ENCODE peak calls at places on chromosomes 16 and 17, in nine cellular contexts. One of them, this sample, is unnamed. For H3K27me3, the result is how much of the 10 kb centered on the place peaks cover.

GRCh38 chr17:48374650-48375230 is 55.3 kb downstream of the SKAP1 start:
- DNase-seq in heart left ventricle: no peak
- DNase-seq in CD8-positive, alpha-beta T cell: no peak
- DNase-seq in tibial artery: no peak
- DNase-seq in right lobe of liver: no peak
- DNase-seq in CD4-positive, alpha-beta memory T cell: peak
- DNase-seq in CD4-positive, CD25-positive, alpha-beta regulatory T cell: peak
- DNase-seq in left ventricle myocardium inferior: no peak
- DNase-seq in neural progenitor cell: peak
- DNase-seq in this sample: no peak

GRCh38 chr17:83068641-83069570 is 10.5 kb upstream of the METRNL start:
- DNase-seq in heart left ventricle: peak
- DNase-seq in CD8-positive, alpha-beta T cell: no peak
- DNase-seq in tibial artery: peak
- DNase-seq in right lobe of liver: peak
- DNase-seq in CD4-positive, alpha-beta memory T cell: no peak
- DNase-seq in CD4-positive, CD25-positive, alpha-beta regulatory T cell: no peak
- DNase-seq in left ventricle myocardium inferior: no peak
- DNase-seq in neural progenitor cell: no peak
- DNase-seq in this sample: no peak

GRCh38 chr16:50461400-50461760 is 86.8 kb upstream of the NKD1 start:
- DNase-seq in heart left ventricle: no peak
- DNase-seq in CD8-positive, alpha-beta T cell: no peak
- DNase-seq in tibial artery: no peak
- DNase-seq in right lobe of liver: no peak
- DNase-seq in CD4-positive, alpha-beta memory T cell: no peak
- DNase-seq in CD4-positive, CD25-positive, alpha-beta regulatory T cell: no peak
- DNase-seq in left ventricle myocardium inferior: no peak
- DNase-seq in neural progenitor cell: no peak
- DNase-seq in this sample: no peak

GRCh38 chr16:53768167-53768566 is 64.2 kb downstream of the FTO start:
- DNase-seq in heart left ventricle: no peak
- DNase-seq in CD8-positive, alpha-beta T cell: no peak
- DNase-seq in tibial artery: no peak
- DNase-seq in right lobe of liver: no peak
- DNase-seq in CD4-positive, alpha-beta memory T cell: no peak
- DNase-seq in CD4-positive, CD25-positive, alpha-beta regulatory T cell: no peak
- DNase-seq in left ventricle myocardium inferior: no peak
- DNase-seq in neural progenitor cell: no peak
- DNase-seq in this sample: no peak

GRCh38 chr17:66114609-66115008 is 77.3 kb downstream of the CEP112 start:
- DNase-seq in heart left ventricle: no peak
- DNase-seq in CD8-positive, alpha-beta T cell: no peak
- DNase-seq in tibial artery: no peak
- DNase-seq in right lobe of liver: no peak
- DNase-seq in CD4-positive, alpha-beta memory T cell: no peak
- DNase-seq in CD4-positive, CD25-positive, alpha-beta regulatory T cell: no peak
- DNase-seq in left ventricle myocardium inferior: no peak
- DNase-seq in neural progenitor cell: no peak
- DNase-seq in this sample: no peak

GRCh38 chr16:75288181-75288580 is 36.8 kb upstream of the BCAR1 start:
- DNase-seq in heart left ventricle: no peak
- DNase-seq in CD8-positive, alpha-beta T cell: no peak
- DNase-seq in tibial artery: no peak
- DNase-seq in right lobe of liver: no peak
- DNase-seq in CD4-positive, alpha-beta memory T cell: no peak
- DNase-seq in CD4-positive, CD25-positive, alpha-beta regulatory T cell: no peak
- DNase-seq in left ventricle myocardium inferior: no peak
- DNase-seq in neural progenitor cell: no peak
- DNase-seq in this sample: no peak

GRCh38 chr17:60229189-60229802 is 79.5 kb downstream of the CA4 start:
- DNase-seq in heart left ventricle: no peak
- DNase-seq in CD8-positive, alpha-beta T cell: no peak
- DNase-seq in tibial artery: no peak
- DNase-seq in right lobe of liver: no peak
- DNase-seq in CD4-positive, alpha-beta memory T cell: no peak
- DNase-seq in CD4-positive, CD25-positive, alpha-beta regulatory T cell: no peak
- DNase-seq in left ventricle myocardium inferior: no peak
- DNase-seq in neural progenitor cell: no peak
- DNase-seq in this sample: no peak

GRCh38 chr17:18993876-18994275 is 10.7 kb downstream of the FAM83G start:
- DNase-seq in heart left ventricle: no peak
- DNase-seq in CD8-positive, alpha-beta T cell: no peak
- DNase-seq in tibial artery: no peak
- DNase-seq in right lobe of liver: no peak
- DNase-seq in CD4-positive, alpha-beta memory T cell: no peak
- DNase-seq in CD4-positive, CD25-positive, alpha-beta regulatory T cell: no peak
- DNase-seq in left ventricle myocardium inferior: no peak
- DNase-seq in neural progenitor cell: no peak
- DNase-seq in this sample: no peak

GRCh38 chr16:48914070-48914469 is 304.1 kb upstream of the N4BP1 start:
- DNase-seq in heart left ventricle: no peak
- DNase-seq in CD8-positive, alpha-beta T cell: no peak
- DNase-seq in tibial artery: no peak
- DNase-seq in right lobe of liver: no peak
- DNase-seq in CD4-positive, alpha-beta memory T cell: no peak
- DNase-seq in CD4-positive, CD25-positive, alpha-beta regulatory T cell: no peak
- DNase-seq in left ventricle myocardium inferior: no peak
- DNase-seq in neural progenitor cell: peak
- DNase-seq in this sample: no peak

GRCh38 chr17:49583889-49584288 is 8.2 kb downstream of the NXPH3 start:
- DNase-seq in heart left ventricle: no peak
- DNase-seq in CD8-positive, alpha-beta T cell: no peak
- DNase-seq in tibial artery: no peak
- DNase-seq in right lobe of liver: no peak
- DNase-seq in CD4-positive, alpha-beta memory T cell: no peak
- DNase-seq in CD4-positive, CD25-positive, alpha-beta regulatory T cell: no peak
- DNase-seq in left ventricle myocardium inferior: no peak
- DNase-seq in neural progenitor cell: no peak
- DNase-seq in this sample: no peak

GRCh38 chr17:2591040-2591640 is 2.3 kb upstream of the PAFAH1B1 start:
- DNase-seq in heart left ventricle: no peak
- DNase-seq in CD8-positive, alpha-beta T cell: no peak
- DNase-seq in tibial artery: no peak
- DNase-seq in right lobe of liver: no peak
- DNase-seq in CD4-positive, alpha-beta memory T cell: no peak
- DNase-seq in CD4-positive, CD25-positive, alpha-beta regulatory T cell: no peak
- DNase-seq in left ventricle myocardium inferior: no peak
- DNase-seq in neural progenitor cell: no peak
- DNase-seq in this sample: no peak

GRCh38 chr16:80174416-80174815 is 366.4 kb upstream of the DYNLRB2 start:
- DNase-seq in heart left ventricle: no peak
- DNase-seq in CD8-positive, alpha-beta T cell: no peak
- DNase-seq in tibial artery: no peak
- DNase-seq in right lobe of liver: no peak
- DNase-seq in CD4-positive, alpha-beta memory T cell: no peak
- DNase-seq in CD4-positive, CD25-positive, alpha-beta regulatory T cell: no peak
- DNase-seq in left ventricle myocardium inferior: no peak
- DNase-seq in neural progenitor cell: no peak
- DNase-seq in this sample: no peak

GRCh38 chr17:37299257-37299985 is 76.4 kb upstream of the C17orf78 start:
- DNase-seq in heart left ventricle: no peak
- DNase-seq in CD8-positive, alpha-beta T cell: no peak
- DNase-seq in tibial artery: no peak
- DNase-seq in right lobe of liver: no peak
- DNase-seq in CD4-positive, alpha-beta memory T cell: no peak
- DNase-seq in CD4-positive, CD25-positive, alpha-beta regulatory T cell: no peak
- DNase-seq in left ventricle myocardium inferior: no peak
- DNase-seq in neural progenitor cell: peak
- DNase-seq in this sample: no peak

GRCh38 chr17:18380471-18381157 is 3.0 kb downstream of the EVPLL start:
- DNase-seq in heart left ventricle: no peak
- DNase-seq in CD8-positive, alpha-beta T cell: no peak
- DNase-seq in tibial artery: no peak
- DNase-seq in right lobe of liver: peak
- DNase-seq in CD4-positive, alpha-beta memory T cell: no peak
- DNase-seq in CD4-positive, CD25-positive, alpha-beta regulatory T cell: no peak
- DNase-seq in left ventricle myocardium inferior: no peak
- DNase-seq in neural progenitor cell: no peak
- DNase-seq in this sample: no peak

GRCh38 chr16:27108051-27108770 is 41.5 kb downstream of the C16orf82 start:
- DNase-seq in heart left ventricle: no peak
- DNase-seq in CD8-positive, alpha-beta T cell: no peak
- DNase-seq in tibial artery: peak
- DNase-seq in right lobe of liver: no peak
- DNase-seq in CD4-positive, alpha-beta memory T cell: no peak
- DNase-seq in CD4-positive, CD25-positive, alpha-beta regulatory T cell: no peak
- DNase-seq in left ventricle myocardium inferior: no peak
- DNase-seq in neural progenitor cell: no peak
- DNase-seq in this sample: no peak

GRCh38 chr17:80566054-80566400 is 21.4 kb downstream of the RPTOR start:
- DNase-seq in heart left ventricle: no peak
- DNase-seq in CD8-positive, alpha-beta T cell: no peak
- DNase-seq in tibial artery: no peak
- DNase-seq in right lobe of liver: no peak
- DNase-seq in CD4-positive, alpha-beta memory T cell: no peak
- DNase-seq in CD4-positive, CD25-positive, alpha-beta regulatory T cell: no peak
- DNase-seq in left ventricle myocardium inferior: no peak
- DNase-seq in neural progenitor cell: no peak
- DNase-seq in this sample: no peak
- H3K27ac ChIP-seq in heart left ventricle: no peak
- H3K27ac ChIP-seq in CD8-positive, alpha-beta T cell: no peak
- H3K27ac ChIP-seq in tibial artery: no peak
- H3K27ac ChIP-seq in right lobe of liver: no peak
- H3K27ac ChIP-seq in CD4-positive, alpha-beta memory T cell: no peak
- H3K27ac ChIP-seq in CD4-positive, CD25-positive, alpha-beta regulatory T cell: no peak
- H3K27ac ChIP-seq in left ventricle myocardium inferior: no peak
- H3K27ac ChIP-seq in neural progenitor cell: no peak
- H3K27ac ChIP-seq in this sample: no peak

GRCh38 chr16:58041628-58041955 is 16.0 kb downstream of the MMP15 start:
- DNase-seq in heart left ventricle: no peak
- DNase-seq in CD8-positive, alpha-beta T cell: no peak
- DNase-seq in tibial artery: no peak
- DNase-seq in right lobe of liver: no peak
- DNase-seq in CD4-positive, alpha-beta memory T cell: no peak
- DNase-seq in CD4-positive, CD25-positive, alpha-beta regulatory T cell: no peak
- DNase-seq in left ventricle myocardium inferior: no peak
- DNase-seq in neural progenitor cell: no peak
- DNase-seq in this sample: no peak
- H3K27me3 ChIP-seq in heart left ventricle: under half
- H3K27me3 ChIP-seq in CD8-positive, alpha-beta T cell: under half
- H3K27me3 ChIP-seq in tibial artery: under half
- H3K27me3 ChIP-seq in right lobe of liver: under half
- H3K27me3 ChIP-seq in CD4-positive, alpha-beta memory T cell: under half
- H3K27me3 ChIP-seq in CD4-positive, CD25-positive, alpha-beta regulatory T cell: under half
- H3K27me3 ChIP-seq in left ventricle myocardium inferior: under half
- H3K27me3 ChIP-seq in neural progenitor cell: under half
- H3K27me3 ChIP-seq in this sample: under half

DNA sequence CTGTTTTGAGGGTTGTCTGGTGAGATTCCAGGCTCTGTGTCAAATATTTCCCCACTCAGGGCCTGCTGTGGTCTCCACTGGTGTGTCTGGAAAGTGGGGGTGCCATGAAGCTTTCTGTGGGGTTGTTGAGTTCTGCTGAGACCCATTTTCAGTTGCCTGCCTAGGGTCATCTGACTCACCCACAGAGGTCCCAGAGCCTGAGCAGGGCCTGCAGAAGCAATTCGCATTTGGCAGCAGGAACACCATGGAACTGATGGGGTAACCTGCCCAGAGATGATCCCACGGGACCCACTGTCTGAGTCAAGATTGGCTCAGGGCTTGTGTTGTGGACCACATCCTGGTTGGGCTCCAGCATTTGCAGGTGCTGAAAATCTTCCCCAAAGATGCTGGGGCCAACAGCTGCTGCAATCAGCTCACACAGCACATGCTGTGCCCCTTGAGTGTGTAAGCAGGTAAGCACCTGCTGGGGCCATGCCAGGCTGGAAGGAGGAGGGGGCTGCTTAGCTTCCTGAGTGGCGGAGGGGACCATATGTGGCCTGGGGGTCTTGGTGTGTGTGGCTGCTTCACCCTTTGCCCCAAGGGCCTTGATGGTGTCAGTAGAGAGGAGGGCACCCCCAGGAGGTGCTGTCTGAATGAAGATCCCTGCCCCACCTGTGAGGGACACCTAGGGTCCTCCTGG is 1726.1 kb downstream of the TP53TG3F start:
- DNase-seq in heart left ventricle: no peak
- DNase-seq in CD8-positive, alpha-beta T cell: no peak
- DNase-seq in tibial artery: no peak
- DNase-seq in right lobe of liver: no peak
- DNase-seq in CD4-positive, alpha-beta memory T cell: no peak
- DNase-seq in CD4-positive, CD25-positive, alpha-beta regulatory T cell: no peak
- DNase-seq in left ventricle myocardium inferior: no peak
- DNase-seq in neural progenitor cell: no peak
- DNase-seq in this sample: no peak
- H3K4me3 ChIP-seq in heart left ventricle: no peak
- H3K4me3 ChIP-seq in CD8-positive, alpha-beta T cell: no peak
- H3K4me3 ChIP-seq in tibial artery: no peak
- H3K4me3 ChIP-seq in right lobe of liver: no peak
- H3K4me3 ChIP-seq in CD4-positive, alpha-beta memory T cell: no peak
- H3K4me3 ChIP-seq in CD4-positive, CD25-positive, alpha-beta regulatory T cell: no peak
- H3K4me3 ChIP-seq in left ventricle myocardium inferior: no peak
- H3K4me3 ChIP-seq in neural progenitor cell: no peak
- H3K4me3 ChIP-seq in this sample: no peak

DNA sequence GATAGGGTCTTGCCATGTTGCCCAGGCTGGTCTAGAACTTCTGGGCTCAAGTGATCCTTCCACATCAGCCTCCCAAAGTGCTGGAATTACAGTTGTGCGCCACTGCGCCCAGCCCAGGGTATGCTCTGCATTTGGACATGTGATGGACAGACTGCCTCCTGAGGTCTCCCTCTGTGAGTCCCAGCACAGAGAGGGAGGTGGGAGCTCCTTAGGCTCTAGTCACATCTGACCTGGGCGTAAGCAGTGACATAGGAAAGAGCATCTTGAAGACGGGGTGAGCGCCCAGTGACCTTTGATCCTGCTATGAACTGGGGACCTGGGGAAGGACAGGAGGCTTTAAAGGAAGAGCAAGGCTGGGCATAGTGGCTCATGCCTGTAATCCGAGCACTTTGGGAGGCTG is 2.2 kb upstream of the GFAP start:
- DNase-seq in heart left ventricle: no peak
- DNase-seq in CD8-positive, alpha-beta T cell: no peak
- DNase-seq in tibial artery: peak
- DNase-seq in right lobe of liver: peak
- DNase-seq in CD4-positive, alpha-beta memory T cell: no peak
- DNase-seq in CD4-positive, CD25-positive, alpha-beta regulatory T cell: no peak
- DNase-seq in left ventricle myocardium inferior: no peak
- DNase-seq in neural progenitor cell: no peak
- DNase-seq in this sample: no peak
- H3K27ac ChIP-seq in heart left ventricle: peak
- H3K27ac ChIP-seq in CD8-positive, alpha-beta T cell: no peak
- H3K27ac ChIP-seq in tibial artery: peak
- H3K27ac ChIP-seq in right lobe of liver: no peak
- H3K27ac ChIP-seq in CD4-positive, alpha-beta memory T cell: no peak
- H3K27ac ChIP-seq in CD4-positive, CD25-positive, alpha-beta regulatory T cell: no peak
- H3K27ac ChIP-seq in left ventricle myocardium inferior: peak
- H3K27ac ChIP-seq in neural progenitor cell: no peak
- H3K27ac ChIP-seq in this sample: no peak

This sample was measured in effector memory CD4-positive, alpha-beta T cell.